ENCODE peak calls at places on chromosomes 2 and 18, in six cellular contexts. O is PC-9, J is GM13976, P is pancreas, C is AG04450, U is A549. A is an unnamed sample.

GRCh38 chr2:95165371-95166064 is at the start of gene ZNF2:
- DNase-seq in O (peak; percentile 97), J (peak; percentile 98), P (peak; percentile 97), C (peak; percentile 94), U (peak; percentile 99), A (peak; percentile 92)

GRCh38 chr2:68110102-68110501 is 47.3 kb upstream of the C1D start:
- DNase-seq in O (no peak), J (no peak), P (no peak), C (no peak), U (no peak), A (no peak)

GRCh38 chr2:19292007-19292406 is 66.4 kb downstream of the OSR1 start:
- DNase-seq in O (no peak), J (no peak), P (no peak), C (no peak), U (no peak), A (no peak)

GRCh38 chr2:118865106-118865505 is 17.7 kb upstream of the EN1 start:
- DNase-seq in O (peak; percentile 21), J (peak; percentile 67), P (no peak), C (no peak), U (peak; percentile 29), A (peak; percentile 40)

GRCh38 chr18:41391616-41392610 is 563.1 kb upstream of the PIK3C3 start:
- DNase-seq in O (peak; percentile 11), J (peak; percentile 41), P (no peak), C (peak; percentile 32), U (peak; percentile 1), A (peak; percentile 51)

GRCh38 chr2:54084600-54084999 is 30.8 kb upstream of the ACYP2 start:
- DNase-seq in O (no peak), J (no peak), P (peak; percentile 13), C (no peak), U (no peak), A (no peak)

GRCh38 chr2:234025475-234025874 is 25.0 kb upstream of the SPP2 start:
- DNase-seq in O (no peak), J (peak; percentile 55), P (no peak), C (no peak), U (no peak), A (no peak)

GRCh38 chr2:224780096-224780495 is 63.9 kb upstream of the CCDC195 start:
- DNase-seq in O (no peak), J (no peak), P (no peak), C (no peak), U (no peak), A (no peak)

GRCh38 chr2:232900811-232901701 is 31.0 kb downstream of the SNORC start:
- DNase-seq in O (no peak), J (no peak), P (no peak), C (no peak), U (no peak), A (no peak)

GRCh38 chr2:130391058-130391871 is 35.4 kb downstream of the PTPN18 start:
- DNase-seq in O (peak; percentile 70), J (peak; percentile 90), P (peak; percentile 78), C (no peak), U (peak; percentile 66), A (peak; percentile 62)

DNA sequence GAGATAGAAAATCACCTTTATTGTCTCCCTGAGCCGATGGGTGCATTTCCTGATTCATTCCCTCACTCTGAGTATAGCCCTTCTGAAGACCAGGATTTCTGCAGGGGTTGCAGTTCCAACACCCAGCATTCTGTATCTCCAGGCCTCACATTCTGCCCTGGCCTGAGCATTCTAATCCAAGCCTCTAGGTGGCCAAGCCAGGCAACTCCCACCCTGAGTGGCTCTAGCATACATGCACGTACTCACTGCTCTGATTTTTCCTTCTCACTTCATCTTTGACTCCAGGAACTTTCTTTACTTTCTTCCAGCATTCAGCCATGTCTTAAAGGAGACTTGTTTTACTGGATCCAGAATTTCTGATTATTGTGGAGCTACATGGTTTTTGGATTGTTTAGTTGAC is 100.7 kb upstream of the STK39 start:
- DNase-seq in O (no peak), J (peak; percentile 30), P (no peak), C (peak; percentile 8), U (peak; percentile 26), A (no peak)
- TF ChIP-seq CTCF in O (no peak), J (peak; percentile 36), P (no peak), C (peak; percentile 68), U (peak; percentile 9), A (peak; percentile 57)

GRCh38 chr2:25877431-25878360 is 591 bp downstream of the ASXL2 start:
- DNase-seq in O (peak; percentile 53), J (peak; percentile 74), P (peak; percentile 48), C (no peak), U (peak; percentile 73), A (peak; percentile 20)
- TF ChIP-seq CTCF in O (no peak), J (no peak), P (no peak), C (no peak), U (no peak), A (no peak)

GRCh38 chr2:10817413-10817812 is 4.8 kb upstream of the PDIA6 start:
- DNase-seq in O (peak; percentile 30), J (no peak), P (no peak), C (no peak), U (peak; percentile 51), A (no peak)
- TF ChIP-seq CTCF in O (peak; percentile 53), J (peak; percentile 24), P (no peak), C (peak; percentile 28), U (peak; percentile 15), A (peak; percentile 55)

GRCh38 chr2:179991344-179991743 is 15.8 kb downstream of the CWC22 start:
- DNase-seq in O (no peak), J (peak; percentile 18), P (no peak), C (no peak), U (no peak), A (no peak)
- TF ChIP-seq CTCF in O (no peak), J (no peak), P (no peak), C (peak; percentile 28), U (no peak), A (no peak)

GRCh38 chr2:237171396-237171795 is 85.7 kb downstream of the COPS8 start:
- DNase-seq in O (peak; percentile 50), J (no peak), P (no peak), C (peak; percentile 93), U (peak; percentile 36), A (no peak)
- TF ChIP-seq CTCF in O (peak; percentile 65), J (no peak), P (no peak), C (no peak), U (peak; percentile 68), A (no peak)

GRCh38 chr18:27298215-27298804 is 113.2 kb upstream of the CHST9 start:
- DNase-seq in O (no peak), J (no peak), P (no peak), C (no peak), U (no peak), A (no peak)
- TF ChIP-seq CTCF in O (peak; percentile 26), J (no peak), P (peak; percentile 23), C (no peak), U (peak; percentile 10), A (peak; percentile 62)